ENCODE peak calls at places on chromosomes 6 and 20, in ten cellular contexts. H, R, L, J, Q, I, Z, E, G and X are unnamed samples.

GRCh38 chr6:145562771-145563615 is 172.3 kb downstream of the EPM2A start:
- DNase-seq in Q (no peak), L (no peak), G (no peak), J (no peak), E (no peak), Z (no peak), R (no peak), I (no peak), H (no peak), X (no peak)

GRCh38 chr6:116764557-116764960 is 960 bp downstream of the FAM162B start:
- DNase-seq in I (no peak), Q (peak; percentile 43), Z (no peak), J (no peak), L (no peak), G (no peak), R (no peak), E (no peak), H (peak; percentile 20), X (peak; percentile 39)

GRCh38 chr6:168713839-168714238 is 272.9 kb downstream of the SMOC2 start:
- DNase-seq in R (peak; percentile 79), Q (no peak), L (no peak), E (no peak), H (peak; percentile 71), G (no peak), Z (no peak), J (peak; percentile 14), I (peak; percentile 80), X (no peak)

GRCh38 chr6:43368517-43369160 is 808 bp downstream of the ZNF318 start:
- DNase-seq in H (peak; percentile 78), E (peak; percentile 23), Q (peak; percentile 70), L (peak; percentile 49), J (peak; percentile 66), I (peak; percentile 46), R (peak; percentile 50), G (peak; percentile 89), Z (no peak), X (peak; percentile 64)

GRCh38 chr20:33178726-33179125 is 10.8 kb downstream of the BPIFA2 start:
- DNase-seq in Z (no peak), E (no peak), H (peak; percentile 67), R (no peak), J (no peak), L (no peak), G (no peak), I (peak; percentile 79), Q (peak; percentile 55), X (no peak)

GRCh38 chr6:144853603-144854002 is 568.5 kb downstream of the UTRN start:
- DNase-seq in L (no peak), R (no peak), Q (no peak), H (no peak), G (no peak), E (no peak), Z (no peak), I (no peak), J (no peak), X (no peak)

GRCh38 chr6:56541736-56542366 is 100.8 kb downstream of the DST start:
- DNase-seq in Q (no peak), Z (no peak), I (no peak), R (no peak), J (no peak), G (no peak), L (no peak), E (no peak), H (no peak), X (no peak)

GRCh38 chr6:31888281-31889258 is 8.9 kb downstream of the EHMT2 start:
- DNase-seq in G (peak; percentile 84), I (peak; percentile 78), J (peak; percentile 57), R (peak; percentile 56), Z (no peak), L (peak; percentile 14), H (peak; percentile 46), Q (peak; percentile 79), E (no peak), X (no peak)

GRCh38 chr6:29792123-29793035 is 35.2 kb upstream of the HLA-G start:
- DNase-seq in R (peak; percentile 58), E (no peak), I (peak; percentile 50), Z (no peak), G (peak; percentile 91), L (peak; percentile 11), Q (peak; percentile 63), J (peak; percentile 49), H (peak; percentile 59), X (no peak)

GRCh38 chr20:44746367-44747165 is 901 bp downstream of the KCNK15 start:
- DNase-seq in Z (no peak), Q (no peak), R (no peak), E (no peak), J (no peak), G (no peak), I (peak; percentile 71), H (no peak), L (no peak), X (no peak)

GRCh38 chr6:69865126-69865525 is 1.2 kb upstream of the COL19A1 start:
- DNase-seq in J (no peak), H (no peak), R (no peak), I (no peak), Z (no peak), G (no peak), E (no peak), L (peak; percentile 66), Q (no peak), X (no peak)

GRCh38 chr6:27126815-27127537 is 120.5 kb upstream of the PRSS16 start:
- DNase-seq in I (peak; percentile 90), E (peak; percentile 83), Q (peak; percentile 86), Z (no peak), G (peak; percentile 94), L (peak; percentile 95), J (peak; percentile 85), R (peak; percentile 93), H (peak; percentile 95), X (peak; percentile 67)

GRCh38 chr20:57558614-57559285 is 2.2 kb upstream of the PCK1 start:
- DNase-seq in L (no peak), J (no peak), G (peak; percentile 33), E (no peak), H (peak; percentile 55), Q (no peak), R (no peak), Z (no peak), I (no peak), X (no peak)

GRCh38 chr6:88698661-88699060 is 264.8 kb downstream of the RNGTT start:
- DNase-seq in G (no peak), R (no peak), L (no peak), E (no peak), I (no peak), J (no peak), H (peak; percentile 4), Q (no peak), Z (no peak), X (no peak)

GRCh38 chr6:88695936-88696335 is 267.5 kb downstream of the RNGTT start:
- DNase-seq in E (no peak), G (no peak), I (no peak), H (no peak), Q (no peak), J (no peak), R (no peak), Z (no peak), L (no peak), X (no peak)
- TF ChIP-seq CTCF in E (no peak), G (no peak), I (no peak), H (no peak), Q (no peak), J (no peak), R (no peak), Z (no peak), L (no peak), X (no peak)

GRCh38 chr6:113970808-113971676 is at the start of gene HDAC2:
- DNase-seq in H (peak; percentile 92), G (peak; percentile 97), E (peak; percentile 92), L (peak; percentile 83), I (peak; percentile 90), Z (no peak), Q (peak; percentile 85), J (peak; percentile 83), R (peak; percentile 87), X (peak; percentile 91)

GRCh38 chr6:113968472-113968871 is 2.5 kb downstream of the HDAC2 start:
- DNase-seq in R (no peak), J (no peak), L (no peak), Z (no peak), I (no peak), Q (no peak), E (no peak), H (no peak), G (no peak), X (no peak)

GRCh38 chr6:113971786-113972185 is 838 bp upstream of the HDAC2 start:
- DNase-seq in R (no peak), L (peak; percentile 28), I (no peak), H (peak; percentile 23), Q (no peak), E (no peak), G (no peak), Z (no peak), J (no peak), X (no peak)

GRCh38 chr6:113969888-113970807 is 800 bp downstream of the HDAC2 start:
- DNase-seq in H (peak; percentile 77), G (peak; percentile 93), I (peak; percentile 60), L (peak; percentile 35), R (peak; percentile 68), E (no peak), Z (no peak), J (peak; percentile 65), Q (peak; percentile 68), X (peak; percentile 66)

GRCh38 chr6:113967777-113968176 is 3.2 kb downstream of the HDAC2 start:
- DNase-seq in G (no peak), E (no peak), L (no peak), Z (no peak), R (no peak), I (no peak), H (no peak), J (no peak), Q (no peak), X (no peak)
- TF ChIP-seq CTCF in G (no peak), E (no peak), L (no peak), Z (no peak), R (no peak), I (no peak), H (no peak), J (no peak), Q (no peak), X (no peak)

DNA sequence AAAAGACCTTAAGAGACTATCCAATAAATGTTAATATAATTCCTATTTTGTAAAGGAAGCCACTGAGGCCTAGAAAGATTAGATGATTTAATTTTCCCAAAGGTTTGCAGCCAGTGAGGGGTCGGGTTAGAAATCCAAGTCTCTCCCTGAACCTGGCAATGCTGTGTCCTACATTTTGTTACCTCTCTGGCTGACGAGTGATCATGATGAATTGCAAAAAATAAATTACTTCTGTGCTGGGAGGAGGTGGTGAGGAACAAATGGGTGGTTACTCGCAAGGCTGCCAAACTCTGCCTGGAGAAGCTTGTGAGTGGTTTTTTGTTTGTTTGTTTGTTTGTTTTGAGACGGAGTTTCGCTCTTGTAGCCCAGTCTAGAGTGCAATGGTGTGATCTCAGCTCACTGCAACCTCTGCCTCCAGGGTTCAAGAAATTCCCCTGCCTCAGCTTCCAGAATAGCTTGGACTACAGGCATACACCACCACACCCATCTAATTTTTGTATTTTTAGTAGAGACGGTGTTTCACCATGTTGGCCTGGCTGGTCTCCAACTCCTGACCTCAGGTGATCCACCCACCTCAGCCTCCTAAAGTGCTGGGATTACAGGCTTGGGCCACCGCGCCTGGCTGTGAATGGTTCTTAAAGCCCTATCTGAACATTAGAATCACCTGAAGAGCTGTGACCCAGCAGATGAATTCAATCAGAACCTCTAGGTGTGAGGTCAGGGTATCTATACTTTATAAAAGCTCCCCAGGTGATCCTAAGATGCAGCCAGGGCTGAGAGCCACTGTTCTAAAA is 20.2 kb upstream of the TBC1D7 start:
- DNase-seq in H (no peak), L (no peak), E (no peak), G (no peak), J (no peak), Z (no peak), Q (no peak), R (no peak), I (no peak), X (no peak)
- TF ChIP-seq CTCF in H (no peak), L (no peak), E (no peak), G (no peak), J (no peak), Z (no peak), Q (no peak), R (no peak), I (no peak), X (no peak)

GRCh38 chr6:85126448-85127178 is 323.3 kb upstream of the NT5E start:
- DNase-seq in Z (no peak), L (peak; percentile 78), E (no peak), Q (peak; percentile 85), H (peak; percentile 66), R (peak; percentile 10), I (peak; percentile 78), J (peak; percentile 79), G (peak; percentile 76), X (peak; percentile 62)
- TF ChIP-seq CTCF in Z (peak; percentile 86), L (peak; percentile 90), E (peak; percentile 47), Q (peak; percentile 51), H (peak; percentile 61), R (no peak), I (peak; percentile 81), J (peak; percentile 23), G (peak; percentile 27), X (no peak)